ENCODE peak calls at places on chromosomes 6 and 20, in six cellular contexts. D is K562, X is A549, N is HepG2, P is GM12878, E is SK-N-SH. R is an unnamed sample.

GRCh38 chr20:63743210-63743970 is 3.8 kb downstream of the SLC2A4RG start:
- DNase-seq in E (no peak), N (no peak), D (no peak), X (no peak), P (no peak), R (no peak)

GRCh38 chr20:51570755-51571469 is 28.4 kb upstream of the NFATC2 start:
- DNase-seq in P (no peak), N (no peak), D (no peak), E (no peak), X (no peak), R (peak; percentile 17)

GRCh38 chr6:91697010-91697694 is 1110.3 kb upstream of the MAP3K7 start:
- DNase-seq in X (no peak), E (no peak), D (no peak), P (no peak), N (no peak), R (no peak)

GRCh38 chr6:14108571-14109410 is 8.8 kb upstream of the CD83 start:
- DNase-seq in N (no peak), P (peak; percentile 97), X (no peak), D (peak; percentile 68), E (no peak), R (no peak)

GRCh38 chr20:61980647-61981583 is 84.8 kb downstream of the TAF4 start:
- DNase-seq in X (peak; percentile 65), D (peak; percentile 78), N (peak; percentile 72), P (no peak), E (peak; percentile 73), R (no peak)

GRCh38 chr6:131728296-131728939 is 17.6 kb upstream of the CTAGE9 start:
- DNase-seq in E (no peak), N (no peak), P (no peak), D (no peak), X (no peak), R (peak; percentile 14)

GRCh38 chr6:110105296-110105695 is 74.2 kb downstream of the WASF1 start:
- DNase-seq in D (no peak), X (no peak), E (no peak), N (no peak), P (no peak), R (no peak)

GRCh38 chr20:38073307-38074010 is 39.9 kb downstream of the RPRD1B start:
- DNase-seq in X (peak; percentile 22), D (peak; percentile 61), N (peak; percentile 76), P (no peak), E (peak; percentile 52), R (peak; percentile 98)

GRCh38 chr6:131761061-131761761 is 46.6 kb upstream of the ENPP1 start:
- DNase-seq in E (no peak), D (no peak), P (no peak), X (no peak), N (no peak), R (peak; percentile 89)

GRCh38 chr6:163309491-163310026 is 105.0 kb upstream of the QKI start:
- DNase-seq in X (no peak), E (no peak), D (no peak), P (no peak), N (no peak), R (peak; percentile 10)

GRCh38 chr6:35043381-35043780 is 97.8 kb downstream of the TCP11 start:
- DNase-seq in N (no peak), P (no peak), X (no peak), D (no peak), E (no peak), R (no peak)

GRCh38 chr6:125597411-125598253 is 151.8 kb upstream of the HEY2 start:
- DNase-seq in E (no peak), N (no peak), D (no peak), P (no peak), X (no peak), R (no peak)

GRCh38 chr6:7916959-7917358 is 6.4 kb upstream of the TXNDC5 start:
- DNase-seq in N (no peak), P (peak; percentile 76), E (no peak), X (no peak), D (no peak), R (no peak)
- TF ChIP-seq SMC3 in N (no peak), P (no peak), E (no peak), X (no peak), D (no peak), R (no peak)

GRCh38 chr6:41901882-41902519 is 6.8 kb upstream of the USP49 start:
- DNase-seq in D (peak; percentile 58), N (no peak), P (no peak), E (no peak), X (peak; percentile 52), R (peak; percentile 16)
- TF ChIP-seq SMC3 in D (peak; percentile 87), N (no peak), P (peak; percentile 58), E (no peak), X (peak; percentile 22), R (peak; percentile 32)

DNA sequence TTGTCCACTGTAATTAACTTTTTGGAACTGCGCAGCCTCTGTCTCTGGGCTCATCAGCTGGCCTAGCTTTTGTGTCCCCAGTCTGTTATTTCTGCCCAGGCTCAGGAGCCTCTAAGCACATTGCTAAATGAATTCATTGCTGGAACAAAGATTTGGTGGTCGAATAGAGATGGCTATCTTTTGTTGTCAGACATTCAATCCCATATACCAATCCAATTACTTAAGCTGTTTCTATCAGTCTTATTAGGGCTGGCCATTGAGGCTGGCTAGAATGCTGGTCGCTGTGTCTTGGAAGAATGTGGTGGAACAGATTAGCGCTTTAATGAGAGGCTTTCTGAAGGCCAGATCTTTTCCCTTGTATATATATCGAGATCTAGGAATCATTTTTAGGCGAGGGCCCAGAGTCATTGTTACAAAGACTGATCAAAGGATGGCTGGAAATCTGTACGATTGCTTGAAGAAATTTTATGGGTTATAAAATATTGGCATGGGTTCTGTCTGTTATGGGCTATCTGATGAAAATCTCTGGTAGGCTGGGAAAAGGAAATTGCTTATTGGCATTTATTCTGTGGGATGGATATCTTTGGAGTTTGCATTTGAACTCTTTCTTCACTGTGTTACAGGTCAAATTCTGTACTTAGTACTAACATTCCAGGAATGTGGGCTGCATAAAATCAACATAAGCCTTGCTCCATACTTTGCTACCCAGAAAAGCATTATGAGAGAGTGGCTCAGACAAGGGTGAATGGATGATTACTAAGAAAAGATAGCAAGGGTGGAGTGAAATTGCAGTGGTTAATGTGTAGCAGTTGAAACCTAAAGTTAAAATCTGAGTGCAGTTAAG is 34.8 kb upstream of the JAG1 start:
- DNase-seq in N (peak; percentile 99), X (peak; percentile 86), E (no peak), D (no peak), P (no peak), R (peak; percentile 85)
- TF ChIP-seq SMC3 in N (peak; percentile 32), X (peak; percentile 66), E (no peak), D (no peak), P (no peak), R (no peak)

GRCh38 chr20:4216866-4217265 is 201.5 kb upstream of the RNF24 start:
- DNase-seq in D (no peak), P (no peak), N (no peak), X (no peak), E (no peak), R (no peak)
- TF ChIP-seq SMC3 in D (no peak), P (no peak), N (no peak), X (no peak), E (no peak), R (no peak)

GRCh38 chr20:19602660-19603389 is 155.2 kb upstream of the RIN2 start:
- DNase-seq in X (no peak), P (no peak), N (no peak), D (no peak), E (no peak), R (no peak)
- TF ChIP-seq SMC3 in X (no peak), P (no peak), N (no peak), D (no peak), E (no peak), R (no peak)